ENCODE peak calls at places on chromosomes 6 and 20, in seven cellular contexts. H, X, Q, L, S, B and E are unnamed samples.

GRCh38 chr6:45514454-45514853 is 136.7 kb upstream of the SUPT3H start:
- DNase-seq in Q (no peak), S (no peak), X (peak), B (no peak), H (no peak), L (peak), E (no peak)

GRCh38 chr6:143531720-143532504 is 20.4 kb upstream of the FUCA2 start:
- DNase-seq in B (no peak), X (no peak), Q (peak), S (no peak), L (no peak), H (no peak), E (peak)

GRCh38 chr20:61623451-61623850 is 371.4 kb downstream of the CDH4 start:
- DNase-seq in Q (no peak), L (no peak), H (no peak), B (no peak), S (no peak), X (no peak), E (no peak)

GRCh38 chr6:17706580-17707370 is at the start of gene NUP153:
- DNase-seq in X (peak), L (peak), S (peak), H (peak), B (peak), Q (peak), E (peak)

GRCh38 chr6:11616200-11616611 is 78.7 kb downstream of the TMEM170B start:
- DNase-seq in X (no peak), L (no peak), B (no peak), S (no peak), Q (no peak), H (no peak), E (no peak)

GRCh38 chr6:15509335-15509933 is 153.4 kb downstream of the DTNBP1 start:
- DNase-seq in X (no peak), S (no peak), Q (no peak), H (no peak), B (no peak), L (no peak), E (no peak)

GRCh38 chr6:83708970-83709747 is at the start of gene SNAP91:
- DNase-seq in Q (no peak), H (no peak), B (peak), S (peak), X (peak), L (no peak), E (peak)

GRCh38 chr20:50399917-50400704 is 110.1 kb upstream of the PTPN1 start:
- DNase-seq in Q (no peak), X (peak), S (no peak), H (no peak), B (no peak), L (peak), E (no peak)

GRCh38 chr6:16388488-16388887 is 150.1 kb downstream of the GMPR start:
- DNase-seq in H (no peak), L (no peak), B (no peak), X (no peak), S (no peak), Q (no peak), E (no peak)

GRCh38 chr20:14860410-14860814 is 523.0 kb upstream of the FLRT3 start:
- DNase-seq in L (no peak), X (peak), B (peak), H (no peak), S (no peak), Q (no peak), E (no peak)

GRCh38 chr6:31142356-31142755 is 3.5 kb upstream of the PSORS1C2 start:
- DNase-seq in B (peak), H (no peak), X (no peak), L (no peak), Q (no peak), S (peak), E (no peak)

GRCh38 chr6:164967102-164967501 is 342.3 kb downstream of the C6orf118 start:
- DNase-seq in B (no peak), L (no peak), Q (no peak), S (no peak), H (no peak), X (no peak), E (no peak)

GRCh38 chr20:50670126-50670862 is 21.0 kb downstream of the RIPOR3 start:
- DNase-seq in Q (no peak), H (no peak), X (peak), B (no peak), L (peak), S (no peak), E (no peak)

GRCh38 chr6:34560366-34561226 is 4.5 kb upstream of the SPDEF start:
- DNase-seq in X (no peak), L (peak), S (no peak), Q (peak), H (no peak), B (peak), E (no peak)

GRCh38 chr6:78861509-78861908 is 5.8 kb upstream of the IRAK1BP1 start:
- DNase-seq in H (no peak), B (no peak), Q (no peak), X (peak), S (no peak), L (no peak), E (no peak)

GRCh38 chr20:25042531-25043498 is 15.1 kb downstream of the ACSS1 start:
- DNase-seq in B (no peak), X (no peak), Q (peak), S (no peak), L (no peak), H (peak), E (peak)

GRCh38 chr6:56938634-56939294 is 16.1 kb upstream of the BEND6 start:
- DNase-seq in X (peak), L (peak), S (no peak), B (no peak), H (no peak), Q (peak), E (no peak)

GRCh38 chr20:58891076-58891685 is 38.7 kb downstream of the GNAS start:
- DNase-seq in L (peak), H (peak), X (peak), S (peak), Q (peak), B (peak), E (peak)

GRCh38 chr6:19836799-19837510 is at the start of gene ID4:
- DNase-seq in X (peak), B (peak), Q (no peak), S (peak), H (no peak), L (peak), E (no peak)

GRCh38 chr20:17024513-17025105 is 202.2 kb upstream of the PCSK2 start:
- DNase-seq in B (no peak), L (no peak), H (no peak), S (no peak), X (peak), Q (no peak), E (no peak)

GRCh38 chr6:154705471-154706113 is 27.6 kb upstream of the SCAF8 start:
- DNase-seq in H (no peak), X (no peak), Q (no peak), S (no peak), L (no peak), B (no peak), E (peak)

GRCh38 chr6:43095939-43096338 is 19.8 kb downstream of the PTK7 start:
- DNase-seq in L (no peak), Q (no peak), H (no peak), S (no peak), B (no peak), X (no peak), E (no peak)

GRCh38 chr6:96545882-96546281 is 17.0 kb upstream of the FHL5 start:
- DNase-seq in H (no peak), S (no peak), L (no peak), B (no peak), X (no peak), Q (no peak), E (no peak)

GRCh38 chr6:79737172-79737571 is 106.0 kb downstream of the SH3BGRL2 start:
- DNase-seq in S (no peak), L (no peak), B (no peak), X (no peak), H (no peak), Q (no peak), E (no peak)

GRCh38 chr6:34894693-34895092 is 5.6 kb downstream of the ANKS1A start:
- DNase-seq in X (no peak), S (no peak), B (no peak), L (no peak), Q (no peak), H (no peak), E (no peak)

GRCh38 chr6:165742047-165742446 is 79.0 kb upstream of the PDE10A start:
- DNase-seq in X (no peak), B (no peak), H (no peak), S (no peak), L (no peak), Q (no peak), E (no peak)

GRCh38 chr6:52650946-52651345 is 20.0 kb upstream of the TMEM14A start:
- DNase-seq in B (no peak), L (no peak), X (no peak), Q (no peak), S (no peak), H (no peak), E (no peak)

GRCh38 chr6:55957961-55958422 is 82.6 kb upstream of the BMP5 start:
- DNase-seq in L (no peak), H (no peak), X (no peak), S (no peak), Q (no peak), B (no peak), E (no peak)

GRCh38 chr6:44667226-44667625 is 279.7 kb downstream of the CDC5L start:
- DNase-seq in L (no peak), S (no peak), Q (no peak), B (no peak), H (no peak), X (no peak), E (no peak)

GRCh38 chr6:81241717-81242116 is 510.8 kb downstream of the TENT5A start:
- DNase-seq in H (no peak), X (peak), Q (no peak), L (no peak), B (no peak), S (no peak), E (no peak)

GRCh38 chr20:31543966-31544598 is 29.8 kb downstream of the HM13 start:
- DNase-seq in L (peak), X (peak), Q (no peak), S (no peak), H (no peak), B (no peak), E (no peak)

GRCh38 chr20:64133951-64134407 is 26.6 kb upstream of the NPBWR2 start:
- DNase-seq in Q (no peak), B (no peak), H (no peak), X (no peak), L (no peak), S (peak), E (no peak)

GRCh38 chr6:168201383-168201782 is 118.2 kb downstream of the DACT2 start:
- DNase-seq in Q (no peak), B (no peak), X (peak), L (peak), H (no peak), S (no peak), E (no peak)

GRCh38 chr6:158047120-158047518 is 65.5 kb downstream of the SYNJ2 start:
- DNase-seq in S (no peak), H (peak), L (no peak), Q (peak), X (no peak), B (no peak), E (peak)

GRCh38 chr20:19934792-19935491 is 82.2 kb upstream of the NAA20 start:
- DNase-seq in B (no peak), S (peak), H (no peak), L (peak), Q (no peak), X (peak), E (no peak)

GRCh38 chr20:37347891-37348642 is 2.1 kb downstream of the SRC start:
- DNase-seq in L (no peak), X (no peak), Q (peak), H (no peak), B (no peak), S (no peak), E (peak)

GRCh38 chr6:103937389-103937788 is 922.3 kb downstream of the HACE1 start:
- DNase-seq in X (no peak), Q (no peak), S (no peak), H (no peak), B (no peak), L (no peak), E (no peak)

GRCh38 chr6:53494076-53494475 is 50.8 kb downstream of the GCLC start:
- DNase-seq in H (no peak), L (no peak), B (no peak), X (no peak), Q (no peak), S (no peak), E (no peak)

GRCh38 chr6:146913842-146914562 is 290.2 kb upstream of the STXBP5 start:
- DNase-seq in B (peak), X (peak), L (peak), Q (peak), H (no peak), S (no peak), E (peak)